ENCODE peak calls at places on chromosome 6, in four cellular contexts. J, B, T and A are unnamed samples.

GRCh38 chr6:15763827-15764226 is 101.0 kb upstream of the DTNBP1 start:
- DNase-seq in J (peak; percentile 55), B (no peak), T (no peak), A (peak; percentile 27)

GRCh38 chr6:76701610-76702009 is 629.1 kb upstream of the IMPG1 start:
- DNase-seq in J (peak; percentile 23), B (no peak), T (no peak), A (peak; percentile 4)

GRCh38 chr6:23478324-23478723 is 647.7 kb upstream of the NRSN1 start:
- DNase-seq in J (no peak), B (no peak), T (no peak), A (no peak)

GRCh38 chr6:122789078-122789861 is at the start of gene SMPDL3A:
- DNase-seq in J (peak; percentile 95), B (peak; percentile 62), T (peak; percentile 57), A (peak; percentile 87)

GRCh38 chr6:97437087-97437486 is 154.1 kb upstream of the MMS22L start:
- DNase-seq in J (peak; percentile 26), B (no peak), T (no peak), A (peak; percentile 47)

GRCh38 chr6:118725944-118726343 is 74.6 kb upstream of the CEP85L start:
- DNase-seq in J (no peak), B (no peak), T (no peak), A (no peak)

GRCh38 chr6:53044572-53044971 is 20.6 kb upstream of the FBXO9 start:
- DNase-seq in J (no peak), B (no peak), T (no peak), A (no peak)

GRCh38 chr6:87806635-87807034 is 104.6 kb upstream of the AKIRIN2 start:
- DNase-seq in J (no peak), B (no peak), T (no peak), A (no peak)

GRCh38 chr6:147566244-147566898 is 57.9 kb downstream of the SAMD5 start:
- DNase-seq in J (no peak), B (no peak), T (no peak), A (no peak)

GRCh38 chr6:52389626-52390360 is 27.8 kb downstream of the PAQR8 start:
- DNase-seq in J (peak; percentile 51), B (peak; percentile 75), T (no peak), A (peak; percentile 44)

GRCh38 chr6:156262014-156262413 is 515.2 kb upstream of the ARID1B start:
- DNase-seq in J (no peak), B (no peak), T (no peak), A (no peak)

GRCh38 chr6:118783931-118784528 is 109.9 kb upstream of the ASF1A start:
- DNase-seq in J (peak; percentile 91), B (no peak), T (no peak), A (no peak)

GRCh38 chr6:116218172-116218633 is 35.7 kb downstream of the TSPYL4 start:
- DNase-seq in J (peak; percentile 31), B (no peak), T (no peak), A (peak; percentile 45)

GRCh38 chr6:111171577-111172400 is 84.5 kb downstream of the SLC16A10 start:
- DNase-seq in J (no peak), B (peak; percentile 30), T (no peak), A (no peak)

GRCh38 chr6:125844989-125845388 is 54.2 kb downstream of the NCOA7 start:
- DNase-seq in J (no peak), B (no peak), T (no peak), A (peak; percentile 64)

GRCh38 chr6:4280721-4281120 is 145.3 kb upstream of the ECI2 start:
- DNase-seq in J (peak; percentile 53), B (no peak), T (peak; percentile 35), A (peak; percentile 84)

GRCh38 chr6:87742106-87742505 is 40.1 kb upstream of the AKIRIN2 start:
- DNase-seq in J (no peak), B (peak; percentile 71), T (no peak), A (no peak)

DNA sequence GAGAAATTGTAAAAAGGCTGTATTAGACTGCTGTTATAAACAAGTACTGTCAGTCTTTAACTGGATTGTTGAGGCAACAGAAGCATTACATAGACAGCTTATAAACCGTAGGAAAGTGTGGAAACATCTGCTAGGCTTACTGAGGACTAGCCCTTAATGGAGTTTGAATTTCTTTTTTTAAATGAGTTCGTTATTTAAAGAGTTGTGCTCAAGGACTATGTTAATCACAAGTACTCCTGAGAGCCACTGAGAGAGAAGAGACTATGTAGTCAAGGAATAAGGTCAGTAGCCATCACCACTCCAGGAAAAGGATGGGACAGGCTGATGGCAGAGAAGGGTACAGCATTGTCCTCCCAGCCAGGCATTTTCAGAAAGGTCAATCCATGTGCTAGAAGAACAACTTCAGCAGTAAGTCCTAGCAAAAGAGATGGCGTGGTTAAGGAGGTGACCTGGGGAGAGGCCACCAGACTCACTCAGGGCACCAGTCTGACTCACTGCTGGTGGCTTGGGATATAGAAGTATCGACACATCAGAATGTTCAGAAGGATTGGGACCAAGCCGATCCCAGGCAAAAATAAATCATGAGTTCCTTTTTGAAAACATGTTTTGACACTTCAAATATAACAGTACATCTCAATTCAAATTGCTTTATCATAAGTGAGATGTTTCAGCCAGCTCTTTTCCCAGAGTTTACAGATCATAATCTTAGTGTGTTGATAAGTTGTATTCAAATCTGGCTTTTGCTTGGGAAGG is 6.4 kb downstream of the RPS12 start:
- DNase-seq in J (peak; percentile 32), B (no peak), T (no peak), A (peak; percentile 17)
- H3K4me3 ChIP-seq in J (no peak overlapping the region), B (no peak overlapping the region), T (no peak overlapping the region), A (no peak overlapping the region)

DNA sequence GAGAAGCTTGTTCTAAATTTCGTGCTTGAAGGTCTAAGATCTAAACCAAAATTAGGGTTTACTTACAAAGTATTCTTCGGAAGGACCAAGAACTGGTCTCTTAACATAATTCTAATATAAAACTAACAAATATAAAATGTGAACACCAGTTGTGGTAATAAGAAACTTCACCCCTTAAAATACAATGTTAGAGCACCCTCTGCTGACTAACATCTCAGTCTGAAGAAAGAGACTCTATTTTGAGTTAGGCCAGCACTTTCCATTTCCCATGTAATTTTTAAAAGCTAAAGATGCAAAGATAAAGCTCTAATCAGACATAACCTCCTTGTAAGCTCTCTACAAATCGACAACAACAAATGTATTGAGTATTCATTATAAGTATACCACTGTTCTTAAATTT is 24.6 kb downstream of the ATG5 start:
- DNase-seq in J (peak; percentile 69), B (no peak), T (peak; percentile 39), A (peak; percentile 68)
- TF ChIP-seq CTCF in J (peak; percentile 65), B (peak; percentile 45), T (peak; percentile 42), A (peak; percentile 54)

GRCh38 chr6:43173496-43174262 is 2.6 kb downstream of the SRF start:
- DNase-seq in J (no peak), B (no peak), T (no peak), A (no peak)
- H3K4me3 ChIP-seq in J (peak overlapping the region; percentile 90), B (peak overlapping the region; percentile 90), T (peak overlapping the region; percentile 94), A (peak overlapping the region; percentile 87)

GRCh38 chr6:79810153-79810806 is 137.1 kb downstream of the ELOVL4 start:
- DNase-seq in J (no peak), B (no peak), T (no peak), A (no peak)

GRCh38 chr6:79813143-79813542 is 134.2 kb downstream of the ELOVL4 start:
- DNase-seq in J (no peak), B (no peak), T (no peak), A (no peak)

GRCh38 chr6:79810878-79811277 is 136.5 kb downstream of the ELOVL4 start:
- DNase-seq in J (no peak), B (no peak), T (no peak), A (no peak)

GRCh38 chr6:79812195-79812594 is 135.2 kb downstream of the ELOVL4 start:
- DNase-seq in J (no peak), B (no peak), T (no peak), A (no peak)

DNA sequence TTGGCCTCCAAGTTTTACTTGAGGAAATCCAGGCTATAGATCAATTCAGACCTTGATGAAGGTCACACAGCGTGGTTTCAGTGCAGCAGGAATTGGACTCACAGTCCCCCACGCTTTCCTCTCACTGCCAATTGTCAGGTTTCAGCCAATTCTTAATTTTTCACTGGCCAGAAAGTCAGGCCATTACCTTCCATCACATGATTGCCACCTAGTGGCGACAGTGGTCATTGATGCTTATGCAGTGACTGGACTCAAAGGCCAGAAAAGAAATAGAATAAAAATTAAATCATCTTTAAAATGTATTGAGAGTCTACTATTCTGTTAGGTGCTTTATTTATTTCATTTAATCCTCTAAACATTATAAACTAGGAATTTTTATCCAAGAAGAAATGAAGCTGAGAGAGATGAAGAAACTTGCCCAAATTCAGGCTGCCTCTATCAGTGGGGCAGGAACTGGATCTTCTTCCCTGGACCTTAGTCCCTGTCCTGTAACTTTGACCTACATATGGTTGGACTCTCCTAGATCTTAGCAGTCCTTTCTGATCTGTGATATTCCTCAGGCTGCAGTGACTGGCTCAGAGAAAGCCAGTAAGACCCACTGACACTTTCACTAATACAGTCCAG is 133.4 kb downstream of the ELOVL4 start:
- DNase-seq in J (peak; percentile 61), B (peak; percentile 4), T (peak; percentile 44), A (peak; percentile 78)
- TF ChIP-seq CTCF in J (peak; percentile 85), B (peak; percentile 84), T (peak; percentile 91), A (peak; percentile 91)

GRCh38 chr6:1382331-1382882 is 7.0 kb upstream of the FOXF2 start:
- DNase-seq in J (no peak), B (no peak), T (no peak), A (no peak)
- H3K4me3 ChIP-seq in J (no peak overlapping the region), B (no peak overlapping the region), T (no peak overlapping the region), A (no peak overlapping the region)